ENCODE peak calls at places on chromosomes 4 and X, in four cellular contexts. G, S, U and I are unnamed samples. For H3K4me1, the result is how much of the 10 kb centered on the place peaks cover.

GRCh38 chrX:102934624-102935023 is 2.4 kb upstream of the RAB40AL start:
- DNase-seq in G (peak), S (no peak), U (no peak), I (peak)

GRCh38 chrX:39905475-39905889 is 192.3 kb downstream of the BCOR start:
- DNase-seq in G (no peak), S (no peak), U (no peak), I (no peak)

GRCh38 chr4:76238236-76238635 is 13.3 kb upstream of the FAM47E start:
- DNase-seq in G (no peak), S (no peak), U (no peak), I (no peak)

GRCh38 chrX:139967300-139967699 is 2.0 kb upstream of the CXorf66 start:
- DNase-seq in G (peak), S (no peak), U (no peak), I (no peak)

GRCh38 chr4:119795986-119796578 is 167.5 kb upstream of the PDE5A start:
- DNase-seq in G (no peak), S (no peak), U (no peak), I (no peak)

GRCh38 chr4:86338989-86339388 is 20.9 kb downstream of the MAPK10 start:
- DNase-seq in G (no peak), S (peak), U (peak), I (peak)

GRCh38 chr4:60396680-60397079 is 803.4 kb upstream of the ADGRL3 start:
- DNase-seq in G (no peak), S (no peak), U (no peak), I (no peak)

GRCh38 chr4:106690487-106690886 is 321.9 kb upstream of the GIMD1 start:
- DNase-seq in G (no peak), S (no peak), U (no peak), I (no peak)

GRCh38 chr4:117983541-117984451 is 50.5 kb upstream of the NDST3 start:
- DNase-seq in G (no peak), S (no peak), U (no peak), I (no peak)

GRCh38 chrX:123590842-123591491 is 141.9 kb downstream of the THOC2 start:
- DNase-seq in G (peak), S (no peak), U (no peak), I (no peak)

GRCh38 chrX:95076449-95076848 is 1402.4 kb downstream of the FAM133A start:
- DNase-seq in G (peak), S (no peak), U (no peak), I (no peak)

GRCh38 chrX:34866636-34867035 is 76.0 kb upstream of the FAM47B start:
- DNase-seq in G (no peak), S (no peak), U (no peak), I (no peak)

GRCh38 chr4:86223472-86223871 is 136.4 kb downstream of the MAPK10 start:
- DNase-seq in G (peak), S (peak), U (peak), I (peak)

GRCh38 chr4:813900-814299 is 12.0 kb downstream of the CPLX1 start:
- DNase-seq in G (peak), S (no peak), U (no peak), I (no peak)

GRCh38 chrX:131521824-131522223 is 22.1 kb upstream of the OR13H1 start:
- DNase-seq in G (no peak), S (no peak), U (no peak), I (no peak)

GRCh38 chr4:121164291-121164690 is at the start of gene TNIP3:
- DNase-seq in G (no peak), S (no peak), U (no peak), I (no peak)

GRCh38 chrX:42624524-42624923 is 153.4 kb downstream of the PPP1R2C start:
- DNase-seq in G (no peak), S (no peak), U (no peak), I (no peak)

GRCh38 chrX:86133761-86134160 is 14.5 kb upstream of the DACH2 start:
- DNase-seq in G (no peak), S (no peak), U (no peak), I (no peak)

GRCh38 chr4:145203400-145203799 is 23.0 kb upstream of the OTUD4 start:
- DNase-seq in G (no peak), S (no peak), U (no peak), I (no peak)

GRCh38 chrX:17022205-17022604 is 75.7 kb downstream of the REPS2 start:
- DNase-seq in G (no peak), S (no peak), U (no peak), I (no peak)

GRCh38 chr4:124806403-124806802 is 93.9 kb upstream of the ANKRD50 start:
- DNase-seq in G (no peak), S (no peak), U (peak), I (no peak)

GRCh38 chrX:53320543-53321215 is 39.3 kb upstream of the IQSEC2 start:
- DNase-seq in G (no peak), S (no peak), U (no peak), I (no peak)

GRCh38 chr4:150591284-150591874 is 9.4 kb downstream of the MAB21L2 start:
- DNase-seq in G (peak), S (no peak), U (no peak), I (no peak)

GRCh38 chr4:53183754-53184153 is 182.1 kb downstream of the SCFD2 start:
- DNase-seq in G (no peak), S (no peak), U (no peak), I (no peak)

GRCh38 chr4:123846627-123847026 is 450.0 kb downstream of the SPRY1 start:
- DNase-seq in G (no peak), S (no peak), U (no peak), I (no peak)

GRCh38 chrX:129577877-129578276 is 37.8 kb downstream of the OCRL start:
- DNase-seq in G (no peak), S (no peak), U (no peak), I (no peak)

GRCh38 chr4:180560896-180561295 is 1682.3 kb upstream of the TENM3 start:
- DNase-seq in G (no peak), S (no peak), U (no peak), I (no peak)

GRCh38 chr4:123832173-123833026 is 435.8 kb downstream of the SPRY1 start:
- DNase-seq in G (no peak), S (no peak), U (no peak), I (no peak)

GRCh38 chrX:153971124-153971631 is 440 bp downstream of the HCFC1 start:
- DNase-seq in G (peak), S (peak), U (no peak), I (peak)

GRCh38 chrX:110437686-110438085 is 79.0 kb downstream of the RTL9 start:
- DNase-seq in G (no peak), S (no peak), U (no peak), I (no peak)

GRCh38 chr4:76850010-76850441 is 47.9 kb downstream of the SOWAHB start:
- DNase-seq in G (peak), S (peak), U (no peak), I (no peak)

GRCh38 chr4:143531773-143532491 is 18.4 kb downstream of the SMARCA5 start:
- DNase-seq in G (no peak), S (no peak), U (no peak), I (no peak)

GRCh38 chr4:10182446-10183424 is 66.1 kb upstream of the WDR1 start:
- DNase-seq in G (no peak), S (no peak), U (no peak), I (no peak)
- H3K4me1 ChIP-seq in G (under half), S (under half), U (under half), I (under half)

GRCh38 chr4:87354168-87355102 is 31.8 kb upstream of the HSD17B13 start:
- DNase-seq in G (no peak), S (no peak), U (no peak), I (no peak)

GRCh38 chr4:87359258-87359657 is 31.7 kb downstream of the HSD17B11 start:
- DNase-seq in G (no peak), S (no peak), U (no peak), I (no peak)

GRCh38 chr4:87356832-87357526 is 34.0 kb downstream of the HSD17B11 start:
- DNase-seq in G (no peak), S (no peak), U (no peak), I (no peak)

DNA sequence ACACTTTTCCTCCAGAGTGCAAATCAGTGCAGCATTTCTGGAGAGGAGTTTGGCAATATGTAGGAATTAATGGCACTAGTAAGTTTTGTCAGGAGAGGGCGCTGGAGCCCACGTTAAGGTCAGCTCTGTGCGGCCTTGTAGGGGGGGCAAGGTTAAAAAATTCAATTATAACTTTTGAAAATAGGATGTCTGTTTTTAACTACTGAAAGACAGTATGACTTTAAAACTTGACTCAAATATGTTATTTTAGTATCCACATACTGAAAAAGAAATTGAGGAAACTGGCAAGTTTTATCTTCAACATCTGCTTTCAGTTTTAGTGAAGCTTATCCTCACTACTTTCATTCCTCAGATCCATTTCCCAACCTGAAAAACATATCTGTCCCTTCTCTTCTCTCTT is 30.9 kb upstream of the HSD17B13 start:
- DNase-seq in G (peak), S (peak), U (peak), I (peak)
- TF ChIP-seq YY1 in G (no peak), S (no peak), U (no peak), I (no peak)

DNA sequence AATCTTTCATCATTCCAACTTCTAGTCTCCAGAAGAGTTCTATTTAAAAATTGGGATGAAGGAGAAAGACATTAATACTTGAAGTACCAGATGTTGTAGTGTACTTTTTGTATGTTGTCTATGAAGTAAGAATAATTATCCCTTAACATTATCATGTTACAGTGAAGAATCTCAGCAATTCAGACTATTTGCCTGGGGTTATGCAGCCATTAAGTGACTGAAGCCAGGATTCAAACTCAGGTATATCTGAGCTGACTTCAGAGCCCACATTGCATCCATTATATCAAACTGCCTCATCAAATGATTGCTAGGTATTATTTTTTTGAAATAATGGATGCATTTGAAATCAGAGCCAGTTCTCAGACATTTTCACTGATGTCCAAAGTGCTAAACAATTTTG is 76.1 kb upstream of the FHDC1 start:
- DNase-seq in G (no peak), S (no peak), U (no peak), I (no peak)
- H3K4me3 ChIP-seq in G (no peak), S (no peak), U (no peak), I (no peak)

DNA sequence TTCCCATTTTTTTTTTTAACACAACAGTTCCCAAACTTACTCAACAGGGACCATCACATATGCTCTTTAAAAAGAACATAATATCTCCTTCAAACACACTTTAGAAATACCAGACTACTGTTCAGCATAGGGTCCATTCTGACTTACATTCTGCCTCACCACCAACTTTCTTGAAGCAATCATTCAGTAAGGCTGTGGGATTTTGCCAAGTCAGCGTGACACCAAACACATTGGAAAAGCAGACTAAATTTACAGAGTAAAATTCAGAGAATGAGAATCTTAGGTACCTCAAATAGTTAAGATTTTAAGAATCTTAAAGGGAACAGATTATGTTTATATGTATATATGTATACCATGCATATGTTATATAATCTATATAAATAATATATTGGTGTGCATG is 7.2 kb upstream of the PUDP start:
- DNase-seq in G (no peak), S (no peak), U (no peak), I (no peak)
- H3K4me1 ChIP-seq in G (under half), S (under half), U (under half), I (under half)

GRCh38 chrX:14017399-14017798 is 12.3 kb downstream of the GEMIN8 start:
- DNase-seq in G (no peak), S (no peak), U (no peak), I (no peak)

GRCh38 chrX:14013074-14013473 is 16.6 kb downstream of the GEMIN8 start:
- DNase-seq in G (no peak), S (no peak), U (no peak), I (no peak)

GRCh38 chrX:14015941-14016340 is 13.8 kb downstream of the GEMIN8 start:
- DNase-seq in G (no peak), S (no peak), U (no peak), I (no peak)

GRCh38 chrX:14014526-14014925 is 15.2 kb downstream of the GEMIN8 start:
- DNase-seq in G (no peak), S (no peak), U (no peak), I (no peak)

GRCh38 chrX:14015294-14015693 is 14.4 kb downstream of the GEMIN8 start:
- DNase-seq in G (no peak), S (no peak), U (no peak), I (no peak)
- TF ChIP-seq YY1 in G (no peak), S (no peak), U (no peak), I (no peak)